ENCODE peak calls at places on chromosome 17, in seven cellular contexts. H, R, P, T, L, W and B are unnamed samples.

GRCh38 chr17:74460996-74461395 is 5.4 kb upstream of the CD300A start:
- DNase-seq in R (no peak), T (no peak), L (no peak), P (no peak), H (no peak), W (no peak), B (no peak)

GRCh38 chr17:3318336-3318735 is 20.2 kb upstream of the OR3A1 start:
- DNase-seq in T (no peak), H (no peak), P (no peak), W (no peak), L (no peak), R (no peak), B (no peak)

GRCh38 chr17:29155235-29155965 is 24.8 kb downstream of the MYO18A start:
- DNase-seq in P (no peak), T (peak), H (peak), R (peak), L (no peak), W (no peak), B (peak)

GRCh38 chr17:47291242-47291873 is 32.4 kb upstream of the EFCAB13 start:
- DNase-seq in T (no peak), H (no peak), R (no peak), W (no peak), L (peak), P (no peak), B (no peak)

GRCh38 chr17:3966720-3967363 is 2.6 kb upstream of the ATP2A3 start:
- DNase-seq in T (peak), R (peak), W (no peak), H (peak), P (no peak), L (no peak), B (no peak)

GRCh38 chr17:76076765-76077581 is 2.0 kb upstream of the ZACN start:
- DNase-seq in P (no peak), T (no peak), L (no peak), H (no peak), W (no peak), R (peak), B (no peak)

GRCh38 chr17:37787055-37787720 is 42.3 kb upstream of the HNF1B start:
- DNase-seq in R (peak), H (peak), W (no peak), P (no peak), L (no peak), T (peak), B (no peak)

GRCh38 chr17:61124562-61124961 is 275.1 kb upstream of the TBX2 start:
- DNase-seq in W (no peak), L (no peak), T (no peak), R (no peak), P (no peak), H (no peak), B (no peak)

GRCh38 chr17:37430051-37430591 is 23.4 kb downstream of the TADA2A start:
- DNase-seq in H (no peak), W (no peak), R (no peak), P (no peak), L (no peak), T (no peak), B (no peak)

GRCh38 chr17:4974064-4974670 is 6.5 kb upstream of the SPAG7 start:
- DNase-seq in W (no peak), P (no peak), L (no peak), H (no peak), R (no peak), T (no peak), B (no peak)

GRCh38 chr17:38749222-38750043 is 1.3 kb upstream of the PCGF2 start:
- DNase-seq in T (peak), H (peak), W (peak), P (peak), L (peak), R (peak), B (peak)

GRCh38 chr17:76383645-76384221 is 676 bp upstream of the SPHK1 start:
- DNase-seq in W (no peak), T (peak), R (peak), L (peak), P (peak), H (peak), B (no peak)

GRCh38 chr17:8056232-8056975 is 17.5 kb downstream of the ALOX15B start:
- DNase-seq in R (peak), L (no peak), H (peak), T (peak), W (peak), P (no peak), B (no peak)

GRCh38 chr17:6910987-6911603 is 79.6 kb upstream of the TEKT1 start:
- DNase-seq in R (no peak), T (no peak), H (no peak), L (peak), P (no peak), W (no peak), B (peak)

GRCh38 chr17:10357768-10358167 is 15.0 kb downstream of the MYH13 start:
- DNase-seq in R (no peak), T (no peak), L (peak), W (no peak), P (no peak), H (no peak), B (no peak)

GRCh38 chr17:51640108-51640622 is 379.8 kb downstream of the UTP18 start:
- DNase-seq in L (peak), P (no peak), T (no peak), H (no peak), W (no peak), R (no peak), B (peak)

GRCh38 chr17:19346351-19347255 is 15.9 kb downstream of the B9D1 start:
- DNase-seq in T (peak), R (peak), W (peak), P (peak), L (peak), H (peak), B (peak)

GRCh38 chr17:49146620-49147306 is 14.2 kb downstream of the B4GALNT2 start:
- DNase-seq in T (no peak), R (no peak), L (no peak), P (no peak), W (no peak), H (no peak), B (peak)

GRCh38 chr17:63984651-63985386 is 12.1 kb upstream of the SCN4A start:
- DNase-seq in W (peak), L (no peak), H (peak), R (peak), T (peak), P (peak), B (peak)

GRCh38 chr17:31591924-31592323 is 200.4 kb downstream of the RAB11FIP4 start:
- DNase-seq in T (no peak), H (no peak), W (no peak), P (no peak), L (no peak), R (no peak), B (no peak)

GRCh38 chr17:2853111-2853721 is 57.0 kb downstream of the RAP1GAP2 start:
- DNase-seq in R (peak), H (peak), P (peak), L (no peak), T (peak), W (no peak), B (peak)

GRCh38 chr17:8109669-8110455 is 8.5 kb downstream of the ALOXE3 start:
- DNase-seq in T (peak), P (peak), L (peak), W (no peak), R (peak), H (peak), B (no peak)

GRCh38 chr17:82647593-82648164 is 565 bp downstream of the WDR45B start:
- DNase-seq in R (peak), P (no peak), T (peak), W (no peak), L (peak), H (peak), B (peak)

GRCh38 chr17:64455993-64456885 is 7.3 kb downstream of the MILR1 start:
- DNase-seq in L (no peak), R (no peak), H (no peak), W (no peak), P (no peak), T (no peak), B (no peak)

GRCh38 chr17:4499431-4500187 is 928 bp downstream of the SPNS2 start:
- DNase-seq in L (peak), T (no peak), P (no peak), H (no peak), R (no peak), W (no peak), B (no peak)

GRCh38 chr17:57911021-57911420 is 44.2 kb downstream of the CUEDC1 start:
- DNase-seq in H (no peak), R (no peak), T (no peak), L (no peak), W (no peak), P (no peak), B (no peak)
- TF ChIP-seq POLR2A in H (no peak), R (no peak), T (no peak), L (no peak), W (no peak), P (no peak), B (no peak)

GRCh38 chr17:81394831-81395599 is at the start of gene BAHCC1:
- DNase-seq in P (peak), T (peak), W (peak), H (peak), R (peak), L (peak), B (peak)
- TF ChIP-seq POLR2A in P (peak), T (peak), W (peak), H (peak), R (peak), L (no peak), B (peak)

GRCh38 chr17:77422104-77422782 is 281.5 kb downstream of the SEC14L1 start:
- DNase-seq in W (no peak), L (no peak), T (no peak), H (no peak), R (no peak), P (no peak), B (no peak)

GRCh38 chr17:77420476-77420803 is 279.7 kb downstream of the SEC14L1 start:
- DNase-seq in T (no peak), P (no peak), W (no peak), H (no peak), R (no peak), L (no peak), B (no peak)

GRCh38 chr17:77421635-77421982 is 280.8 kb downstream of the SEC14L1 start:
- DNase-seq in H (no peak), R (no peak), L (no peak), P (no peak), W (no peak), T (no peak), B (no peak)

GRCh38 chr17:77419547-77420475 is 279.0 kb downstream of the SEC14L1 start:
- DNase-seq in W (no peak), P (no peak), T (no peak), H (no peak), R (no peak), L (no peak), B (no peak)

DNA sequence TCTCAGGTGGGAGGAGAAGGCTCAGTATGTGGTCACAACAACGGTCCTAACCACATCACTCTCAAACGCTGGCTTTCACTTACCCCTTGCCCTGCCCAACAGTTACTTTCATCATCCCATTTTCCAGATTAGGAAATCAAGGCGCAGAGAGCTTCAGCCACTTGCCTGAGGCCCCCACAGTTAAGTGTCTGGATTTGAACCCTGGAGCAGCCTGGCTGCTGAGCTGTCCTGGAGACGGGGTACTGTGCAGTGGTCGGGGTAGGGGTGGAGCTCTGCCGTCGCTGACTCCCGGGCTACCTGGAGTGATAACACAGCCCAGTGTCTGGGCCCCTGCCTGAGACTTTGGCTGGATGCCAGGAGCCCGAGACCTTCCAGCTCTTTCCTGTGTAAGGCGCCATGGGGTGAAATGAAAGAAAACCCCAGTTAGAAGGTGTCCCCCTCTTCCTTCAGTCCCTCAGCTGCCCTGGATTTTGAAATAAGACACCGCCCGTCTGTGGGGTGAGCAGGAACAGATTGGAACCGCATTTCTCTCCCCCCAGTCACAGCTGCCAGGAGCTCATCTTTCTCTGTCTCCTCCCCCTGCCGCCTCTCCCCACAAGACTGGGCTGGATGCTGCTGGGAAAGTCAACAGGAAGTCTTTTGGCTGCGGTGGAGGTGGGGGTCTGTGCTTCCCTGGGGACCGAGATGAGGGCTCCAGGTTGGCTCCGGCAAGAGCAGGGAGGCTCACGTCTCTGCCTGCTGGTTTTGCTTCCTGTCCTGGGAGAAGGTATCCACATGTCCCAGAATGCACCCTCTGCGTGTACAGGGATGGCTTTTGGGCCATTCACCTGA is 280.2 kb downstream of the SEC14L1 start:
- DNase-seq in R (peak), L (no peak), P (peak), H (peak), W (no peak), T (no peak), B (peak)
- TF ChIP-seq POLR2A in R (no peak), L (no peak), P (no peak), H (no peak), W (no peak), T (no peak), B (no peak)

DNA sequence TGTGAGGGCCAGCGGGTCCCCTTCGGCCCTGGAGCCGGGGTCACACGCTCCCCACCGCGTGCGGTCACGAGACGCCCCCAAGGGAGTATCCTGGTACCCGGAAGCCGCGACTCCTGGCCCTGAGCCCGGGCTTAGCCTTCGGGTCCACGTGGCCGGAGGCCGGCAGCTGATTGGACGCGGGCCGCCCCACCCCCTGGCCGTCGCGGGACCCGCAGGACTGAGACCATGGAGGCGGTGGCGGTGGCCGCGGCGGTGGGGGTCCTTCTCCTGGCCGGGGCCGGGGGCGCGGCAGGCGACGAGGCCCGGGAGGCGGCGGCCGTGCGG is at the start of gene NAGLU:
- DNase-seq in P (peak), T (peak), W (peak), H (peak), L (peak), R (peak), B (peak)
- TF ChIP-seq POLR2A in P (peak), T (no peak), W (no peak), H (peak), L (peak), R (peak), B (peak)

GRCh38 chr17:35743911-35744328 is 9.1 kb downstream of the GAS2L2 start:
- DNase-seq in L (peak), T (no peak), W (no peak), H (no peak), R (no peak), P (no peak), B (peak)
- TF ChIP-seq POLR2A in L (no peak), T (no peak), W (no peak), H (no peak), R (no peak), P (no peak), B (no peak)

DNA sequence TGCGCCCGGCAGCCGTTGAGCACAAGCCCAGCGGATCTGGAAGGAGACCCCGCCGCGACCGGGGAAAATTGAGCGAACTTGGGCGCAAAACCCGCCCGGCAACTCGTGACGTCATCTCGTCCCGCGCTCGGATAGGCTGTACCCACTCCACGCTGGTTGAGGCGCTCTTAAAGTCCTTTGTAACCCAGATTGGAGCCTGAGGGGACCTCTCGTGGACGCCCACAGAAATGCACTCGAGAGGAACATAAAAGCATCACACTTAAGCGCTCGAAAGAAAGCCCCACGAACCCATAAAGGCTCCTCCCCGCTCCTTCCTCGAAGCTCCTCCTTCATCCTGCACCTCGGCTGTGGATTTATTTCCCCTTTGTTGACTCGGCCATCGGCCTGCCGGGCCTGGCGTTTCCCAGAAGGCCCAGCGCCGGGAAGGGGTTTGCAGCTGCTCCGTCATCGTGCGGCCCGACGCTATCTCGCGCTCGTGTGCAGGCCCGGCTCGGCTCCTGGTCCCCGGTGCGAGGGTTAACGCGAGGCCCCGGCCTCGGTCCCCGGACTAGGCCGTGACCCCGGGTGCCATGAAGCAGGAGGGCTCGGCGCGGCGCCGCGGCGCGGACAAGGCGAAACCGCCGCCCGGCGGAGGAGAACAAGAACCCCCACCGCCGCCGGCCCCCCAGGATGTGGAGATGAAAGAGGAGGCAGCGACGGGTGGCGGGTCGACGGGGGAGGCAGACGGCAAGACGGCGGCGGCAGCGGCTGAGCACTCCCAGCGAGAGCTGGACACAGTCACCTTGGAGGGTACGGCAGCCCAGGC is at the start of gene PSMD3:
- DNase-seq in R (peak), H (peak), L (peak), P (peak), W (peak), T (peak), B (peak)
- TF ChIP-seq POLR2A in R (peak), H (peak), L (peak), P (peak), W (peak), T (peak), B (peak)